ENCODE peak calls at places on chromosomes 7 and 10, in ten cellular contexts. I is WERI-Rb-1; D is psoas muscle; J is HTR-8/SVneo; X is CD4-positive, alpha-beta T cell; A is activated naive CD4-positive, alpha-beta T cell treated with Interleukin-2 at 50 U/mL for 16 hours; U is aorta; R is stimulated activated naive CD4-positive, alpha-beta T cell; H is NT2/D1; N is WTC11. G is an unnamed sample.

GRCh38 chr7:46715579-46715978 is 794.5 kb upstream of the IGFBP3 start:
- DNase-seq in I (no peak), D (no peak), J (no peak), X (no peak), A (no peak), U (no peak), R (no peak), H (no peak), N (no peak), G (no peak)

GRCh38 chr7:16660702-16661464 is 14.9 kb downstream of the BZW2 start:
- DNase-seq in I (no peak), D (no peak), J (no peak), X (no peak), A (no peak), U (no peak), R (no peak), H (no peak), N (no peak), G (no peak)

GRCh38 chr7:99324966-99325596 is 617 bp upstream of the ARPC1A start:
- DNase-seq in I (no peak), D (peak), J (no peak), X (no peak), A (no peak), U (no peak), R (no peak), H (no peak), N (no peak), G (no peak)

GRCh38 chr7:139370943-139371313 is 11.2 kb downstream of the LUC7L2 start:
- DNase-seq in I (no peak), D (no peak), J (no peak), X (no peak), A (no peak), U (no peak), R (no peak), H (no peak), N (no peak), G (no peak)

GRCh38 chr10:51010977-51011376 is 63.3 kb upstream of the PRKG1 start:
- DNase-seq in I (no peak), D (no peak), J (no peak), X (no peak), A (no peak), U (no peak), R (no peak), H (no peak), N (no peak), G (peak)

GRCh38 chr10:78046711-78047269 is 13.1 kb downstream of the RPS24 start:
- DNase-seq in I (no peak), D (no peak), J (no peak), X (no peak), A (no peak), U (no peak), R (no peak), H (no peak), N (no peak), G (no peak)

GRCh38 chr7:81457858-81458522 is 311.9 kb downstream of the HGF start:
- DNase-seq in I (no peak), D (no peak), J (peak), X (no peak), A (no peak), U (no peak), R (no peak), H (no peak), N (no peak), G (peak)

GRCh38 chr7:4849390-4849789 is 12.4 kb downstream of the PAPOLB start:
- DNase-seq in I (peak), D (no peak), J (peak), X (no peak), A (no peak), U (no peak), R (no peak), H (peak), N (peak), G (peak)

GRCh38 chr7:37031571-37032257 is 307.4 kb upstream of the AOAH start:
- DNase-seq in I (no peak), D (peak), J (peak), X (peak), A (peak), U (peak), R (no peak), H (peak), N (no peak), G (peak)

GRCh38 chr10:73819513-73820093 is 8.2 kb upstream of the NDST2 start:
- DNase-seq in I (no peak), D (no peak), J (no peak), X (no peak), A (no peak), U (peak), R (no peak), H (no peak), N (peak), G (no peak)

GRCh38 chr7:159195926-159196325 is 51.3 kb upstream of the VIPR2 start:
- DNase-seq in I (no peak), D (no peak), J (no peak), X (no peak), A (no peak), U (no peak), R (no peak), H (no peak), N (no peak), G (no peak)

GRCh38 chr7:135209225-135209834 is 2.0 kb downstream of the WDR91 start:
- DNase-seq in I (no peak), D (no peak), J (no peak), X (no peak), A (no peak), U (no peak), R (no peak), H (no peak), N (no peak), G (no peak)

GRCh38 chr10:69382382-69383117 is 34.2 kb downstream of the TACR2 start:
- DNase-seq in I (no peak), D (no peak), J (peak), X (no peak), A (no peak), U (no peak), R (no peak), H (no peak), N (no peak), G (peak)

G was measured in AG20443.